ENCODE peak calls at places on chromosome 15, in six cellular contexts. N is breast epithelium, S is stomach, D is sigmoid colon, T is K562, X is transverse colon. A is an unnamed sample. For H3K4me1, the result is how much of the 10 kb centered on the place peaks cover.

GRCh38 chr15:40398413-40398873 is 7.2 kb upstream of the IVD start:
- DNase-seq in S (no peak), D (no peak), N (no peak), X (peak), T (no peak), A (peak)

GRCh38 chr15:40343512-40343911 is 2.8 kb upstream of the CCDC9B start:
- DNase-seq in X (no peak), N (no peak), D (no peak), T (no peak), S (no peak), A (no peak)

GRCh38 chr15:48463366-48463880 is 132.2 kb downstream of the DUT start:
- DNase-seq in D (no peak), X (no peak), T (no peak), S (no peak), N (no peak), A (no peak)

GRCh38 chr15:51982770-51983103 is 11.2 kb upstream of the LEO1 start:
- DNase-seq in T (no peak), X (no peak), D (no peak), N (no peak), S (no peak), A (no peak)

GRCh38 chr15:68034719-68035293 is 19.3 kb upstream of the PIAS1 start:
- DNase-seq in N (no peak), X (no peak), D (no peak), T (no peak), S (no peak), A (no peak)

GRCh38 chr15:78130466-78131294 is 565 bp downstream of the CIB2 start:
- DNase-seq in N (no peak), D (peak), T (peak), X (peak), S (no peak), A (no peak)

GRCh38 chr15:43285609-43286037 is 18.9 kb upstream of the TGM5 start:
- DNase-seq in S (peak), T (peak), N (no peak), X (peak), D (no peak), A (no peak)

GRCh38 chr15:82946155-82946701 is 6.3 kb downstream of the HOMER2 start:
- DNase-seq in S (no peak), D (no peak), X (no peak), N (no peak), T (no peak), A (no peak)

GRCh38 chr15:42324308-42324707 is 35.0 kb upstream of the CAPN3 start:
- DNase-seq in S (no peak), N (no peak), D (no peak), X (no peak), T (no peak), A (no peak)

GRCh38 chr15:31393441-31394091 is 66.9 kb downstream of the KLF13 start:
- DNase-seq in X (no peak), D (peak), T (no peak), S (no peak), N (no peak), A (no peak)

GRCh38 chr15:31390777-31391486 is 64.3 kb downstream of the KLF13 start:
- DNase-seq in N (peak), T (no peak), S (no peak), D (peak), X (no peak), A (no peak)

GRCh38 chr15:31392761-31393401 is 66.2 kb downstream of the KLF13 start:
- DNase-seq in T (no peak), N (no peak), X (peak), D (peak), S (peak), A (peak)

GRCh38 chr15:31390029-31390428 is 63.4 kb downstream of the KLF13 start:
- DNase-seq in D (no peak), N (no peak), X (no peak), T (no peak), S (no peak), A (no peak)

DNA sequence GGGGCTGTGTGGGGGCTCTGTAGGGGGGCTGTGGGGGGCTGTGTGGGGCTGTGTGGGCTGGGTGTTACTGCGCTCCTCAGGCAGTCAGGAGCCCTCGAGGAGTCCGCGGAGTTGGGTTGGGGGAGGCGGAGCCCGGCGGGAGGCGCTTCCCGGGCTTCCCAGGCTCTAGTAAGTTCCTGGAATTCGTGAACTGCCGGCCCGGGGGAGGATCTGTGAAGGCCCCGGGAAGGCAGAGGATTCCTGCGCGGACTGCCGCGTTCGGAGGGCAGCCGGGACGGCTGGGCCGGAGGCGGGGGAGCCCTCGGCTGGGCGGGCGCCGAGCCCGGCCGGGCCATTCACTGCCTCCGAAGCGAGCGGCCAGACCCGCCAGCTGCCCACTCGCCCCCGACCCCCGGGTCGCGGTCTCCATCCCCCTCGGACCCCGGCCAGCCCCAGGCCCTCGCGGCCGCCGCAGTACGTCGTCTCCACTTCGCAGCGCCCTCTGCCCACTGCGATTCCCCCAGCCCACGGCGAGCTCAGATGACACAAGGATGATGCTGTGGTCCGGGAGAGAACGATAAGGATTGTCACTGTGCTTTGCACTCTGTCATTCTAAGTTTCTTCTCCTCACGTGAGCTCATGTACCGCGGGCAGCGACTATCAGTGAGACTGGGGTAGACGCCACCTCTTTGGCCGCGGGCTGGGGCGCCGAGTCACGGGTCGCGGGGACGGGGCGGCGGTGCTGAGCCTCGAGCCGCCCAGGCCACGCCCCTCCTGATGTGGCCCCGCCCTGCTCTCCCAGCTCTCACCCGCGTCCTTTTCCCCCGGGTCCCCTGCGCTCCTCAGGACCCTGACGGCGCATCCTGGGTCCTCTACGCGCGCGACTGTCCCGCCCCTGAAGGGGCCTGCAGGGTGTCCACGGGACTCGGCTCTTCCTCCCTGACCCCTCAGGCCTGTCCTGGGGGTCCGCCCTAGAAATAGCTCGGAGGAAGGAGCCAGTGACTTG is 65.3 kb downstream of the KLF13 start:
- DNase-seq in S (peak), D (peak), X (peak), T (peak), N (peak), A (peak)
- TF ChIP-seq POLR2A in S (no peak), D (peak), X (peak), T (no peak), N (peak), A (peak)

DNA sequence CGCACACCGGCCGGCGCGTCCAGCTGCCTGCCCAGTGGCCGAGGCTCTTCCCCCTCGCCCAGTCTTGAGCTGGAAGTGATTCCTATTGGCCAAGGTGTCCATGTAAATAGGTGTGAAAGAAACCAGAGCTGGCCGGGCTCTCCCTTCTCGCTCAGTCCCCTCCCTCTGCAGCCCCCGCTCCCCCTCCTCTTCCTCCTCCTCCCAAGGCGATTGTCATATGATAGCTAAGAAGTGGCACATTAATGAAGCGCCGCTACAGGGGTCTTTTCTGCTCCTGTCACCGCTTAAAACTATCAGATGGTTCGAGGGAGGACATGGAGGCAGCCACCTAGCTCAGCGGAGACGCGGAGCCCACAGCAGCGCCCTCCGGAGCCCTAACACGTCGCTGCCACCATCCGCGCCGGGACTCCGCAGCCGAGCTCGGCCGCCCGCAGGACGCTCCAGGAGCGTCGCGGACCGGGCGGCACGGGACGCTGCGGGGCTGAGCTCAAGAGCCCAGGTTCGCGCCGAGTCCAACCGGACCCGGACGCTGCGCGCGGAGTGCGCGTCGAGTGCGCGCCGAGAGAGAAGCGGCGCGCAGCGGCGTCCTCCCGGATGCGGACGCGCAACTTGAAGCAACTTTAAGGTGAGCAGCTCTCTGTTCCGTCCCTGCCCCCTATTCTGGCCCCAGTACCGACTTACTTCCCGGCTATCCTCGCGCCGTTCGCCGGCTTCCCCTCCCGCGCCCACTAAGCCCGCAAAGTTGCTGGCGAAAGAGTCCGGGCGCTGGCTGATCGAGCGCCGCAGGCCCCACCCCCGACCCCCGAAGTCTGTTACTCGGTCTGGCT is at the start of gene FOXB1:
- DNase-seq in D (no peak), X (no peak), N (no peak), T (no peak), S (no peak), A (no peak)
- H3K4me1 ChIP-seq in D (under half), X (under half), N (under half), T (under half), S (under half), A (under half)

GRCh38 chr15:70271422-70272088 is 173.8 kb upstream of the TLE3 start:
- DNase-seq in X (peak), N (no peak), T (no peak), S (no peak), D (peak), A (peak)
- TF ChIP-seq POLR2AphosphoS5 in X (peak), N (peak), T (no peak), S (peak), D (peak), A (no peak)

GRCh38 chr15:67019886-67020520 is 45.4 kb upstream of the SMAD3 start:
- DNase-seq in D (peak), T (no peak), N (no peak), S (no peak), X (no peak), A (no peak)
- TF ChIP-seq POLR2A in D (no peak), T (no peak), N (no peak), S (no peak), X (no peak), A (no peak)

DNA sequence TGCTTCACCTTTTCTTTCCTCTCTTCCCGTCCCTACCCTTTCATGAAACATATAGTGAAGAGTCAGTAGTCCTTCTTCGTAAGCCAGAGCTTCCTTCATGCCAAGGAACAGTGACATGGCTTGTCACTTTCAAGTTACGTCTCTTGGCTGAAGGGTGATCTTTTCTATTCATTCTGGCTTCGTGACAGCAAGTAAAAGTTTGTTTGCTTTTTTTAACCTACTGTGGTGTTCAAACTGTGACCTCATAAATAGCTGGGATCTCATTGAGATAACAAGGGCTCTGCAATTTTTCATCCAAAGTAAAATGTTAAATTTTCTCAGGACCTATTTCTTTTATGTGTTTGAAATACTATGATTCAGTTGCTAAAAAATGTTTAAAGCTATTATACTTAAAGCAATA is 10.5 kb downstream of the CDIN1 start:
- DNase-seq in T (no peak), S (no peak), D (no peak), X (no peak), N (no peak), A (no peak)
- H3K4me1 ChIP-seq in T (under half), S (under half), D (under half), X (under half), N (under half), A (under half)

GRCh38 chr15:71656425-71656824 is 153.9 kb upstream of the NR2E3 start:
- DNase-seq in D (no peak), S (no peak), X (no peak), N (no peak), T (no peak), A (no peak)

GRCh38 chr15:71654714-71655174 is 155.6 kb upstream of the NR2E3 start:
- DNase-seq in S (no peak), N (no peak), D (no peak), T (no peak), X (no peak), A (no peak)

GRCh38 chr15:71657141-71657540 is 153.2 kb upstream of the NR2E3 start:
- DNase-seq in N (no peak), X (no peak), T (no peak), S (no peak), D (no peak), A (no peak)

GRCh38 chr15:71651750-71652186 is 158.6 kb upstream of the NR2E3 start:
- DNase-seq in T (no peak), X (peak), N (no peak), S (peak), D (no peak), A (no peak)

DNA sequence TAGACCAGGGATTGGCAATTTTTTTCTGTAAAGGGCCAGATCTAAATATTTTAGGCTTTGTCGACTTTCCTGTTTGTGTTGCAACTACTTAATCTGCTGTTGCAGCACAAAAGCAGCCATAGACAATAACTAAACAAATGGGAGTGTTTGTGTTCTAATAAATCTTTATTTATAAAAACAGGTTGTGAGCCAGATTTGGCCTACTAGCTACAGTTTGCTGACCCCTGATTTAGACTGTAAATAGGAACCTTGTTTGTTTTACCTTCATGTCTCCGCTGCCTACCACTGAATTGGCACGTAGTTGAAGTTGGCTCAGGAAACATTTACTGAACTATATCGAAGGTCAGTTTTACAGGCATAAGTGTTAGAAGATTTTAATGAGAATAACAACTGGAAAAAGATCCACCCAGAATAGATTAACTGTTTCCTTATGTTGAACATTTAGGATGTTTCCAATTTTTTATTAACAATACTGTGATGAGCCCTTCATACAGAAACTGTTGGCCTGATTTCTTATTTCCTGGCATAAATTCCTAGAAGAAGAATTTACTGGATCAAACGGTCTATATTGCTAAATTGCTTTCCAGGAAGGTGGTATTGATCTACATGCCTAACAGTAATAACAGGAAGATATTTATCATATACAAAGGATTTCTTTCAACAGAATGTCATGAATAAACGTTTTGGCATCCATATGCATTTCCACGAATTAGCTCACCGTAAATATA is 156.2 kb upstream of the NR2E3 start:
- DNase-seq in N (no peak), S (peak), D (no peak), X (no peak), T (no peak), A (no peak)
- TF ChIP-seq POLR2AphosphoS5 in N (no peak), S (peak), D (no peak), X (no peak), T (no peak), A (no peak)

GRCh38 chr15:56733131-56734012 is at the start of gene ZNF280D:
- DNase-seq in D (peak), T (peak), S (peak), X (peak), N (peak), A (peak)
- TF ChIP-seq POLR2A in D (no peak), T (peak), S (no peak), X (peak), N (no peak), A (no peak)

A was measured in spleen.